ENCODE peak calls at places on chromosomes 3 and 15, in nine cellular contexts. One of them, this sample, is unnamed.

GRCh38 chr3:191235331-191236314 is 36.6 kb downstream of the OSTN start:
- DNase-seq in heart left ventricle: no peak
- DNase-seq in IMR-90: peak
- DNase-seq in fibroblast of the aortic adventitia: peak
- DNase-seq in suprapubic skin: no peak
- DNase-seq in uterus: no peak
- DNase-seq in HFF-Myc: peak
- DNase-seq in right lobe of liver: no peak
- DNase-seq in fibroblast of mammary gland: peak
- DNase-seq in this sample: no peak

GRCh38 chr15:98025237-98025636 is 64.7 kb downstream of the ARRDC4 start:
- DNase-seq in right lobe of liver: no peak
- DNase-seq in uterus: no peak
- DNase-seq in HFF-Myc: peak
- DNase-seq in fibroblast of mammary gland: peak
- DNase-seq in fibroblast of the aortic adventitia: peak
- DNase-seq in heart left ventricle: no peak
- DNase-seq in suprapubic skin: no peak
- DNase-seq in IMR-90: peak
- DNase-seq in this sample: peak

GRCh38 chr3:106811376-106811775 is 565.9 kb upstream of the CCDC54 start:
- DNase-seq in heart left ventricle: no peak
- DNase-seq in fibroblast of mammary gland: peak
- DNase-seq in fibroblast of the aortic adventitia: peak
- DNase-seq in suprapubic skin: no peak
- DNase-seq in HFF-Myc: no peak
- DNase-seq in uterus: no peak
- DNase-seq in right lobe of liver: no peak
- DNase-seq in IMR-90: peak
- DNase-seq in this sample: peak

GRCh38 chr3:184234224-184234623 is 4.8 kb downstream of the VWA5B2 start:
- DNase-seq in HFF-Myc: no peak
- DNase-seq in heart left ventricle: peak
- DNase-seq in IMR-90: peak
- DNase-seq in uterus: peak
- DNase-seq in suprapubic skin: no peak
- DNase-seq in fibroblast of the aortic adventitia: peak
- DNase-seq in fibroblast of mammary gland: peak
- DNase-seq in right lobe of liver: no peak
- DNase-seq in this sample: peak

GRCh38 chr3:28294667-28295413 is 53.4 kb downstream of the CMC1 start:
- DNase-seq in right lobe of liver: no peak
- DNase-seq in IMR-90: no peak
- DNase-seq in heart left ventricle: no peak
- DNase-seq in uterus: no peak
- DNase-seq in suprapubic skin: no peak
- DNase-seq in HFF-Myc: no peak
- DNase-seq in fibroblast of the aortic adventitia: no peak
- DNase-seq in fibroblast of mammary gland: no peak
- DNase-seq in this sample: no peak

GRCh38 chr3:128488636-128488994 is 4.4 kb downstream of the GATA2 start:
- DNase-seq in IMR-90: no peak
- DNase-seq in fibroblast of mammary gland: no peak
- DNase-seq in uterus: no peak
- DNase-seq in suprapubic skin: no peak
- DNase-seq in right lobe of liver: no peak
- DNase-seq in HFF-Myc: no peak
- DNase-seq in fibroblast of the aortic adventitia: no peak
- DNase-seq in heart left ventricle: no peak
- DNase-seq in this sample: no peak

GRCh38 chr15:29671308-29671981 is 150.8 kb downstream of the TJP1 start:
- DNase-seq in uterus: no peak
- DNase-seq in IMR-90: peak
- DNase-seq in fibroblast of mammary gland: peak
- DNase-seq in suprapubic skin: no peak
- DNase-seq in fibroblast of the aortic adventitia: peak
- DNase-seq in right lobe of liver: no peak
- DNase-seq in heart left ventricle: no peak
- DNase-seq in HFF-Myc: no peak
- DNase-seq in this sample: no peak

GRCh38 chr3:53724566-53724965 is 121.7 kb downstream of the CHDH start:
- DNase-seq in suprapubic skin: no peak
- DNase-seq in uterus: no peak
- DNase-seq in HFF-Myc: no peak
- DNase-seq in fibroblast of the aortic adventitia: no peak
- DNase-seq in fibroblast of mammary gland: no peak
- DNase-seq in IMR-90: no peak
- DNase-seq in right lobe of liver: no peak
- DNase-seq in heart left ventricle: no peak
- DNase-seq in this sample: no peak

GRCh38 chr3:72657666-72658065 is 190.6 kb downstream of the SHQ1 start:
- DNase-seq in uterus: no peak
- DNase-seq in heart left ventricle: no peak
- DNase-seq in IMR-90: no peak
- DNase-seq in suprapubic skin: no peak
- DNase-seq in right lobe of liver: no peak
- DNase-seq in fibroblast of mammary gland: no peak
- DNase-seq in HFF-Myc: no peak
- DNase-seq in fibroblast of the aortic adventitia: no peak
- DNase-seq in this sample: no peak

GRCh38 chr15:80587816-80588456 is 107.2 kb upstream of the ABHD17C start:
- DNase-seq in HFF-Myc: no peak
- DNase-seq in fibroblast of the aortic adventitia: peak
- DNase-seq in heart left ventricle: no peak
- DNase-seq in right lobe of liver: no peak
- DNase-seq in suprapubic skin: no peak
- DNase-seq in fibroblast of mammary gland: peak
- DNase-seq in IMR-90: peak
- DNase-seq in uterus: no peak
- DNase-seq in this sample: no peak

GRCh38 chr3:147943265-147943945 is 534.2 kb downstream of the ZIC1 start:
- DNase-seq in uterus: no peak
- DNase-seq in fibroblast of mammary gland: peak
- DNase-seq in HFF-Myc: peak
- DNase-seq in right lobe of liver: no peak
- DNase-seq in suprapubic skin: no peak
- DNase-seq in fibroblast of the aortic adventitia: peak
- DNase-seq in heart left ventricle: no peak
- DNase-seq in IMR-90: peak
- DNase-seq in this sample: peak

GRCh38 chr3:8970971-8971589 is 7.8 kb upstream of the RAD18 start:
- DNase-seq in suprapubic skin: no peak
- DNase-seq in right lobe of liver: peak
- DNase-seq in fibroblast of mammary gland: peak
- DNase-seq in heart left ventricle: peak
- DNase-seq in IMR-90: peak
- DNase-seq in fibroblast of the aortic adventitia: peak
- DNase-seq in HFF-Myc: peak
- DNase-seq in uterus: peak
- DNase-seq in this sample: peak

GRCh38 chr3:136838641-136839555 is 20.0 kb downstream of the SLC35G2 start:
- DNase-seq in uterus: no peak
- DNase-seq in HFF-Myc: no peak
- DNase-seq in fibroblast of mammary gland: peak
- DNase-seq in right lobe of liver: no peak
- DNase-seq in IMR-90: peak
- DNase-seq in heart left ventricle: no peak
- DNase-seq in suprapubic skin: no peak
- DNase-seq in fibroblast of the aortic adventitia: peak
- DNase-seq in this sample: no peak

GRCh38 chr3:87052499-87053260 is 61.7 kb upstream of the VGLL3 start:
- DNase-seq in fibroblast of mammary gland: no peak
- DNase-seq in HFF-Myc: no peak
- DNase-seq in right lobe of liver: no peak
- DNase-seq in uterus: no peak
- DNase-seq in IMR-90: no peak
- DNase-seq in heart left ventricle: no peak
- DNase-seq in suprapubic skin: no peak
- DNase-seq in fibroblast of the aortic adventitia: no peak
- DNase-seq in this sample: no peak
- TF ChIP-seq CTCF in fibroblast of mammary gland: no peak
- TF ChIP-seq CTCF in HFF-Myc: no peak
- TF ChIP-seq CTCF in right lobe of liver: no peak
- TF ChIP-seq CTCF in uterus: no peak
- TF ChIP-seq CTCF in IMR-90: no peak
- TF ChIP-seq CTCF in heart left ventricle: no peak
- TF ChIP-seq CTCF in suprapubic skin: no peak
- TF ChIP-seq CTCF in fibroblast of the aortic adventitia: no peak
- TF ChIP-seq CTCF in this sample: no peak

DNA sequence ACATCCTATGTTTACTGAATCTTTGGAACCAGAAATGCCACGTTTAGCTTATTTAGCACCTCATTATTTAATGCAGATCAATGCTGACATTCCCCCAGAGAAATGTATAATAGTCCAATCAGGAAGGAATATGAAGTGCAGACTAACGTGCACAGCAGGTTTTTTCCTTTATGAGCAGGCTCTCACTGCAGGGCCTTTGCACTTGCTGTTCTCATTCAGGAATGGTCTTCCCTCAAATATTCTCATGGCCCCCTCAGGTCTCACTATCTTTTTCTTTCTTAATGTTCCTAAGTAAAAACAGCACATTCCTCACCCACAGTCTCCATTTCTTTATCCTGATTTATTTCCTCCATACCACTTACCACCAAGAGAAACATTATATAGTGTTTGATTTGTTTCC is 174.6 kb downstream of the FOXP1 start:
- DNase-seq in uterus: no peak
- DNase-seq in right lobe of liver: no peak
- DNase-seq in HFF-Myc: no peak
- DNase-seq in fibroblast of mammary gland: no peak
- DNase-seq in heart left ventricle: no peak
- DNase-seq in suprapubic skin: no peak
- DNase-seq in IMR-90: no peak
- DNase-seq in fibroblast of the aortic adventitia: no peak
- DNase-seq in this sample: no peak
- H3K4me3 ChIP-seq in uterus: no peak
- H3K4me3 ChIP-seq in right lobe of liver: no peak
- H3K4me3 ChIP-seq in HFF-Myc: no peak
- H3K4me3 ChIP-seq in fibroblast of mammary gland: no peak
- H3K4me3 ChIP-seq in heart left ventricle: no peak
- H3K4me3 ChIP-seq in suprapubic skin: no peak
- H3K4me3 ChIP-seq in IMR-90: no peak
- H3K4me3 ChIP-seq in fibroblast of the aortic adventitia: no peak
- H3K4me3 ChIP-seq in this sample: no peak

GRCh38 chr3:107824822-107825371 is 265.9 kb downstream of the CD47 start:
- DNase-seq in suprapubic skin: no peak
- DNase-seq in right lobe of liver: no peak
- DNase-seq in HFF-Myc: no peak
- DNase-seq in heart left ventricle: no peak
- DNase-seq in IMR-90: no peak
- DNase-seq in uterus: no peak
- DNase-seq in fibroblast of mammary gland: no peak
- DNase-seq in fibroblast of the aortic adventitia: no peak
- DNase-seq in this sample: no peak

GRCh38 chr3:107825556-107825955 is 265.3 kb downstream of the CD47 start:
- DNase-seq in HFF-Myc: no peak
- DNase-seq in heart left ventricle: no peak
- DNase-seq in right lobe of liver: no peak
- DNase-seq in uterus: no peak
- DNase-seq in fibroblast of the aortic adventitia: no peak
- DNase-seq in fibroblast of mammary gland: no peak
- DNase-seq in suprapubic skin: no peak
- DNase-seq in IMR-90: no peak
- DNase-seq in this sample: no peak

GRCh38 chr3:107826727-107827126 is 264.1 kb downstream of the CD47 start:
- DNase-seq in fibroblast of the aortic adventitia: no peak
- DNase-seq in IMR-90: no peak
- DNase-seq in fibroblast of mammary gland: no peak
- DNase-seq in right lobe of liver: no peak
- DNase-seq in uterus: no peak
- DNase-seq in HFF-Myc: no peak
- DNase-seq in heart left ventricle: no peak
- DNase-seq in suprapubic skin: no peak
- DNase-seq in this sample: no peak

GRCh38 chr3:107818025-107818424 is 272.8 kb downstream of the CD47 start:
- DNase-seq in right lobe of liver: no peak
- DNase-seq in fibroblast of the aortic adventitia: no peak
- DNase-seq in heart left ventricle: no peak
- DNase-seq in fibroblast of mammary gland: no peak
- DNase-seq in IMR-90: no peak
- DNase-seq in uterus: no peak
- DNase-seq in HFF-Myc: no peak
- DNase-seq in suprapubic skin: no peak
- DNase-seq in this sample: no peak

DNA sequence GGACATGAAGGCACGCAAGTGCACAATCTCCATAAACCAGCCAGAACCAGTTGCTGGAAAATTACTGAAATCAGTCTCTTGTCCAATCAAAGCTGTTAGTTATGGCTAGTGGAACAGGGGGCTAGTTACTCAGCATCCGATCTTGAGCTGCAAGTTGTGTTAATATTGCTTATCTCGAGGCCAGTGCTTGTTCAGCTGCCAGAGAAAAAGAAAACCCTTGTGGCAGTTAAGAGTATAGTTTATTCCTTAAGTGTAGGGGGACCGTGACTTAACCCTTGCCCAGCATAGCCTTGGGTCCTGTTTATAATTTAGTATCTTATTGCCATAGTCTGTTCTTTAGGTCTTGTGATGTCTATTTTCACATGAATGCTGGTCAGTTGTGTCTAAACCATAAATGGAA is 268.5 kb downstream of the CD47 start:
- DNase-seq in IMR-90: no peak
- DNase-seq in suprapubic skin: no peak
- DNase-seq in heart left ventricle: no peak
- DNase-seq in right lobe of liver: no peak
- DNase-seq in uterus: no peak
- DNase-seq in fibroblast of mammary gland: no peak
- DNase-seq in HFF-Myc: no peak
- DNase-seq in fibroblast of the aortic adventitia: no peak
- DNase-seq in this sample: no peak
- TF ChIP-seq CTCF in IMR-90: no peak
- TF ChIP-seq CTCF in suprapubic skin: no peak
- TF ChIP-seq CTCF in heart left ventricle: no peak
- TF ChIP-seq CTCF in right lobe of liver: no peak
- TF ChIP-seq CTCF in uterus: no peak
- TF ChIP-seq CTCF in fibroblast of mammary gland: no peak
- TF ChIP-seq CTCF in HFF-Myc: no peak
- TF ChIP-seq CTCF in fibroblast of the aortic adventitia: no peak
- TF ChIP-seq CTCF in this sample: no peak

GRCh38 chr3:52408466-52408865 is 36.4 kb downstream of the SEMA3G start:
- DNase-seq in right lobe of liver: no peak
- DNase-seq in uterus: no peak
- DNase-seq in suprapubic skin: no peak
- DNase-seq in IMR-90: no peak
- DNase-seq in heart left ventricle: no peak
- DNase-seq in fibroblast of the aortic adventitia: no peak
- DNase-seq in fibroblast of mammary gland: no peak
- DNase-seq in HFF-Myc: no peak
- DNase-seq in this sample: no peak
- H3K4me3 ChIP-seq in right lobe of liver: no peak
- H3K4me3 ChIP-seq in uterus: peak
- H3K4me3 ChIP-seq in suprapubic skin: peak
- H3K4me3 ChIP-seq in IMR-90: no peak
- H3K4me3 ChIP-seq in heart left ventricle: no peak
- H3K4me3 ChIP-seq in fibroblast of the aortic adventitia: peak
- H3K4me3 ChIP-seq in fibroblast of mammary gland: peak
- H3K4me3 ChIP-seq in HFF-Myc: peak
- H3K4me3 ChIP-seq in this sample: no peak

GRCh38 chr3:99747915-99748314 is 69.7 kb upstream of the CMSS1 start:
- DNase-seq in HFF-Myc: peak
- DNase-seq in fibroblast of mammary gland: peak
- DNase-seq in heart left ventricle: no peak
- DNase-seq in fibroblast of the aortic adventitia: peak
- DNase-seq in suprapubic skin: no peak
- DNase-seq in right lobe of liver: no peak
- DNase-seq in uterus: no peak
- DNase-seq in IMR-90: peak
- DNase-seq in this sample: peak
- TF ChIP-seq CTCF in HFF-Myc: peak
- TF ChIP-seq CTCF in fibroblast of mammary gland: peak
- TF ChIP-seq CTCF in heart left ventricle: peak
- TF ChIP-seq CTCF in fibroblast of the aortic adventitia: peak
- TF ChIP-seq CTCF in suprapubic skin: peak
- TF ChIP-seq CTCF in right lobe of liver: no peak
- TF ChIP-seq CTCF in uterus: no peak
- TF ChIP-seq CTCF in IMR-90: peak
- TF ChIP-seq CTCF in this sample: peak

This sample was measured in kidney epithelial cell.